ENCODE peak calls at places on chromosomes 16 and 17, in nine cellular contexts. N, R, L, M, T, P, I, C and J are unnamed samples. For H3K4me1 and H3K9me3, the result is how much of the 10 kb centered on the place peaks cover.

GRCh38 chr17:181213-182163 is at the start of gene DOC2B:
- DNase-seq in N (peak), R (peak), L (no peak), M (no peak), T (peak), P (no peak), I (no peak), C (peak), J (peak)

GRCh38 chr16:2860826-2861567 is 3.0 kb upstream of the PRSS22 start:
- DNase-seq in N (peak), R (no peak), L (no peak), M (no peak), T (peak), P (no peak), I (peak), C (no peak), J (no peak)

GRCh38 chr17:68094481-68095078 is 59.0 kb downstream of the KPNA2 start:
- DNase-seq in N (no peak), R (no peak), L (no peak), M (no peak), T (no peak), P (no peak), I (no peak), C (no peak), J (no peak)

GRCh38 chr16:22843856-22844255 is 29.9 kb downstream of the HS3ST2 start:
- DNase-seq in N (no peak), R (no peak), L (no peak), M (no peak), T (no peak), P (no peak), I (no peak), C (no peak), J (no peak)

GRCh38 chr16:11254913-11255736 is 879 bp downstream of the SOCS1 start:
- DNase-seq in N (peak), R (no peak), L (peak), M (peak), T (no peak), P (peak), I (peak), C (peak), J (peak)

GRCh38 chr17:42321555-42321954 is 33.3 kb downstream of the STAT5A start:
- DNase-seq in N (no peak), R (no peak), L (no peak), M (no peak), T (no peak), P (no peak), I (no peak), C (no peak), J (no peak)

GRCh38 chr17:38702166-38702899 is 2.7 kb upstream of the MLLT6 start:
- DNase-seq in N (peak), R (peak), L (peak), M (peak), T (peak), P (peak), I (peak), C (peak), J (peak)

GRCh38 chr17:64083093-64083492 is 46.9 kb downstream of the ERN1 start:
- DNase-seq in N (no peak), R (no peak), L (no peak), M (no peak), T (no peak), P (no peak), I (no peak), C (no peak), J (no peak)

GRCh38 chr16:85348921-85349334 is 236.7 kb upstream of the CIBAR2 start:
- DNase-seq in N (no peak), R (no peak), L (no peak), M (peak), T (no peak), P (no peak), I (no peak), C (no peak), J (no peak)

GRCh38 chr17:79388556-79389295 is 222.1 kb downstream of the RBFOX3 start:
- DNase-seq in N (peak), R (peak), L (no peak), M (peak), T (peak), P (peak), I (peak), C (peak), J (peak)

GRCh38 chr16:14337303-14338191 is 266.4 kb downstream of the MRTFB start:
- DNase-seq in N (peak), R (no peak), L (peak), M (no peak), T (no peak), P (no peak), I (no peak), C (no peak), J (no peak)

GRCh38 chr16:87384162-87384999 is 805 bp upstream of the FBXO31 start:
- DNase-seq in N (no peak), R (peak), L (no peak), M (peak), T (peak), P (peak), I (peak), C (peak), J (peak)

GRCh38 chr17:80753946-80754345 is 209.3 kb downstream of the RPTOR start:
- DNase-seq in N (no peak), R (no peak), L (no peak), M (no peak), T (no peak), P (no peak), I (no peak), C (no peak), J (no peak)

GRCh38 chr16:27174007-27174406 is 29.3 kb upstream of the KDM8 start:
- DNase-seq in N (no peak), R (no peak), L (no peak), M (peak), T (peak), P (no peak), I (no peak), C (peak), J (no peak)

GRCh38 chr17:72717676-72718075 is 374.8 kb downstream of the SLC39A11 start:
- DNase-seq in N (no peak), R (no peak), L (no peak), M (no peak), T (no peak), P (no peak), I (no peak), C (no peak), J (no peak)

GRCh38 chr16:57530531-57531252 is 5.7 kb downstream of the CCDC102A start:
- DNase-seq in N (no peak), R (no peak), L (peak), M (peak), T (peak), P (no peak), I (no peak), C (no peak), J (no peak)

GRCh38 chr17:40311575-40311974 is 2.6 kb downstream of the RARA start:
- DNase-seq in N (no peak), R (peak), L (no peak), M (peak), T (peak), P (no peak), I (no peak), C (peak), J (peak)

GRCh38 chr17:54814371-54814770 is 86.3 kb upstream of the TOM1L1 start:
- DNase-seq in N (no peak), R (no peak), L (no peak), M (no peak), T (no peak), P (no peak), I (no peak), C (no peak), J (no peak)

GRCh38 chr16:26645629-26646028 is 421.1 kb upstream of the C16orf82 start:
- DNase-seq in N (no peak), R (no peak), L (no peak), M (no peak), T (no peak), P (peak), I (peak), C (peak), J (no peak)

GRCh38 chr16:89359296-89360147 is 130.8 kb downstream of the ANKRD11 start:
- DNase-seq in N (no peak), R (no peak), L (no peak), M (no peak), T (no peak), P (no peak), I (no peak), C (no peak), J (no peak)

GRCh38 chr16:23052908-23053580 is 96.2 kb downstream of the USP31 start:
- DNase-seq in N (no peak), R (no peak), L (no peak), M (no peak), T (no peak), P (no peak), I (no peak), C (no peak), J (no peak)

GRCh38 chr16:89922477-89922883 is 662 bp upstream of the TUBB3 start:
- DNase-seq in N (peak), R (peak), L (peak), M (peak), T (no peak), P (peak), I (peak), C (peak), J (peak)

GRCh38 chr16:48421741-48422140 is 36.5 kb upstream of the SIAH1 start:
- DNase-seq in N (peak), R (no peak), L (no peak), M (no peak), T (no peak), P (no peak), I (no peak), C (no peak), J (no peak)

GRCh38 chr16:30753596-30753995 is 5.4 kb downstream of the PHKG2 start:
- DNase-seq in N (no peak), R (no peak), L (no peak), M (no peak), T (no peak), P (no peak), I (no peak), C (no peak), J (no peak)

GRCh38 chr17:6249747-6250146 is 179.6 kb downstream of the WSCD1 start:
- DNase-seq in N (no peak), R (no peak), L (no peak), M (no peak), T (no peak), P (no peak), I (no peak), C (peak), J (no peak)

GRCh38 chr17:76824103-76824502 is 44.1 kb upstream of the MGAT5B start:
- DNase-seq in N (no peak), R (no peak), L (no peak), M (no peak), T (no peak), P (no peak), I (no peak), C (no peak), J (no peak)

GRCh38 chr16:19735074-19735867 is 17.2 kb downstream of the IQCK start:
- DNase-seq in N (no peak), R (no peak), L (no peak), M (no peak), T (no peak), P (no peak), I (no peak), C (peak), J (peak)

GRCh38 chr17:34206569-34206968 is 48.5 kb upstream of the CCL2 start:
- DNase-seq in N (no peak), R (no peak), L (no peak), M (no peak), T (no peak), P (no peak), I (no peak), C (no peak), J (no peak)

GRCh38 chr17:28975634-28976033 is 24.3 kb upstream of the PHF12 start:
- DNase-seq in N (no peak), R (no peak), L (no peak), M (no peak), T (no peak), P (no peak), I (no peak), C (no peak), J (no peak)
- TF ChIP-seq POLR2A in N (no peak), R (no peak), L (no peak), M (no peak), T (no peak), P (no peak), I (no peak), C (no peak), J (no peak)

DNA sequence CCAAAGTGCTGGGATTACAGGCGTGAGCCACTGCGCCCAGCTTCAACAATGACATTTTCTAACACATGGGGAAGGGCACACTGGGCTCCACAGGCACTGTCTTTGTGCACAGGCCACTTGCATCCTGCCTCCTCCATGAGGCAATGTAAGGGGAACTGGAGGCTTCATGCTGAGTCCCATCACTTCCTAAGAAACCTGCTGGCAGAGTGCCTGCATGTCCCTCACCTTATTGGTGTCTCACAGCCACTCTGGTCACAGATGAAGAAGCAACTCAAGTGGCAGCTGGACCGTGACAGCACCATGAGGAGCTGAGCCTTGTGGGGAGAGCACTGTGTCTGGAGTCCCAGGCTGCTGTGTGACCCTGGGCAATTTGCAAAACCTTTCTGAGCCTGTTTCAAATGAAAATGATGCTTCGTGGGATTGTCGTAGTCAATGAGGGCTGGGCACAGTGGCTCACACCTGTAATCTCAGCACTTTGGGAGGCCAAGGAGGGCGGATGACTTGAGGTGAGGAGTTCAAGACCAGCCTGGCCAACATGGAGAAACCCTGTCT is 19.5 kb downstream of the ANKRD40 start:
- DNase-seq in N (no peak), R (no peak), L (peak), M (no peak), T (no peak), P (no peak), I (no peak), C (no peak), J (no peak)
- H3K4me1 ChIP-seq in N (under half), R (under half), L (under half), M (under half), T (under half), P (half or more), I (under half), C (half or more), J (half or more)

GRCh38 chr16:34078697-34079096 is 619.3 kb downstream of the TP53TG3F start:
- DNase-seq in N (peak), R (no peak), L (no peak), M (no peak), T (no peak), P (no peak), I (no peak), C (no peak), J (no peak)
- H3K9me3 ChIP-seq in N (under half), R (half or more), L (under half), M (under half), T (half or more), P (under half), I (under half), C (under half), J (half or more)

DNA sequence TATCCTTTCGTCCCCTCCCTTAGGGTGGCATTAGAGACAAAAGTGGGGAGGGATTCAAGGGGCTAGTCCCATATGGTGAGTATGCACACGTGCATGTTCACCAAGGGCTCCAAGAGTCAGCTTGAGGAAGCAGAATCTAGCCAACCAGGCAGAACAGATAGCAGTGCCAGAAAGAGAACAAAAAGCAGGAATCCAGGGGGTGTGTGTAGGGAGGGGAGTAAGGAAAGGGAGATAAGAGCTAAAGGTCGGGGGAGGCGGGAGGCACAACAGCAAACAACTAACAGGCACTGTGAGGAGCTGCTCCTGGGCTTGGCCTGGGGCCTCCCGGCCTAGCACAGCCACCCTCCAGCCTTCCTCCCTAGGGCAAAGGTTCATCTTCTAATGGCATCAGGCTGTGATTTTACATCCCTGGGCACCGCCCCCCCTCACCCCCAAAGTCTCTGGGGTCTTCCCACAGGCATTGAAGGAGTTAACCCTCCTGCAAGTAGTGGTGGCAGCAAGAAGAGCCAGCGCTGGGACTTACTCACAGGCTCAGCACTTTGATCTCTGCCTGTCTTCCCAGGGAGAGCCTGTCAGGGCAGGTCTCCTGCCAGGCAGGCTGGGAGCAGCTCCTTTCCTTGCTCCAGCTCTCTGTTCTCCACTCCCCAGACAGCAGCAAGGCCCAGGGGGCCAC is 12.4 kb upstream of the SUPT4H1 start:
- DNase-seq in N (no peak), R (no peak), L (no peak), M (peak), T (no peak), P (no peak), I (peak), C (peak), J (peak)
- TF ChIP-seq POLR2A in N (no peak), R (no peak), L (no peak), M (no peak), T (no peak), P (no peak), I (no peak), C (no peak), J (no peak)

DNA sequence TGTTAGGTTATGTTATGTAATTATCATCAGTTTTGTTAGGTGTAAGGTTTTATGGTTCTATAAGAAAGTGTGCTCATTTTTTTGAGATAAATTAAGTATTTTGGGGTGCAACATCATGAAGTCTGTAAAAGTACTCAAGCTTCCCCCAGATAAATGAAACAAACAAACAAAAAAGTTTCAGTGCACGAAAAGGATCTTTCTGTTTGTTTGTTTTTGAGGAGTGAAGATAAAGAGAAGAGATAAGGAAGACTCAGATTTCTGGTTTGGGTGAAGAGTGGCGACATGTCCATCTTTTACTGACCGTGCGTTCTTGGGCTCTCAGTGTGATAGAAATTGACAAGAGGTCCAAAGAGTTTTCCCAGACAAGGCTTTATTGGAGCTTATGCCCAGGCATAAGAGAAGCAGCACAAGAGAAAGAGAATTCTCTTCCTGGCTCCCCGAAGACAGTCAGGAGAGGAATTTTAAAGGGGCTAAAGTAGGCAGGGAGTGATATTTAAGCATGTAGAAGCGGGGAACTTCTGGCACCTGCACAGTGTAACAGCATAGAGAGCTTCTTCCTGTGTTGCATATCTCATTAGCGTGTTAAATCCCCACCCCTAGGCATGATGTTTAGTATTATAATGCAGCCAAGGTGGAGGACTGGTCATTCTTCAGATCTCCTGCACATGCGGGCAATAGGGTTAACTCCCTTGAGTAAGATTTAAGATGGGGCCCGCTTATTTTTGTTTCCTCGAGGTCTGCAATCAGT is 71.3 kb downstream of the PLCG2 start:
- DNase-seq in N (no peak), R (no peak), L (no peak), M (no peak), T (no peak), P (no peak), I (no peak), C (no peak), J (no peak)
- H3K4me1 ChIP-seq in N (under half), R (under half), L (under half), M (under half), T (under half), P (under half), I (under half), C (under half), J (under half)

DNA sequence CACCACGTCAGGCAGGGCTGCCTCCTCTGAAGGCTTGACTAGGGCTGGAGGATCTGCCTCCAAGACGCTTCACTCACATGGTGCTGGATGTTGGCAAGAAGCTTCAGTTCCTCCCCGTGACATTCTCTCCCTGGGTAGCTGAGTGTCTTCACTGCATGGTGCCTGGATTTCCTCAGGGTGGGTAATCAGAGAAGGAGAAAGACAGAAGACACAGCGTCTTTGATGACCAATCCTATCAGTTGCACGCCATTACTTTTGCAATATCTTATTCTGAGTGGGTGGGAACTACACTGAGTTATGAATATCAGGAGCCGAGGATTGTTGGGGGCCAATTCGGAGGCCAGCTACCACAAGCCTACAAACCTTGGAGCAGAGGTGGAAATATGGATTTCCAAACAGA is 139.7 kb downstream of the SHISA6 start:
- DNase-seq in N (no peak), R (no peak), L (no peak), M (no peak), T (no peak), P (no peak), I (no peak), C (no peak), J (no peak)
- H3K9me3 ChIP-seq in N (under half), R (under half), L (under half), M (under half), T (under half), P (under half), I (under half), C (under half), J (under half)